ENCODE peak calls at places on chromosomes 12 and 14, in four cellular contexts. J, C, R and M are unnamed samples.

GRCh38 chr12:68572650-68573049 is 38.0 kb upstream of the RAP1B start:
- DNase-seq in J (no peak), R (no peak), C (no peak), M (no peak)

GRCh38 chr14:54658836-54659235 is 91.9 kb downstream of the SAMD4A start:
- DNase-seq in C (no peak), J (no peak), R (no peak), M (no peak)

GRCh38 chr12:69894800-69895199 is 69.8 kb downstream of the MYRFL start:
- DNase-seq in J (no peak), C (no peak), R (no peak), M (peak; percentile 75)

GRCh38 chr12:19095869-19096480 is 33.6 kb upstream of the PLEKHA5 start:
- DNase-seq in R (no peak), J (peak; percentile 61), C (no peak), M (no peak)

GRCh38 chr14:31884776-31885379 is 192.2 kb upstream of the ARHGAP5 start:
- DNase-seq in C (no peak), J (peak; percentile 41), R (no peak), M (peak; percentile 66)

GRCh38 chr12:71475280-71475679 is 35.7 kb downstream of the LGR5 start:
- DNase-seq in J (no peak), R (no peak), C (no peak), M (no peak)

GRCh38 chr14:102799684-102800562 is 22.7 kb downstream of the TRAF3 start:
- DNase-seq in C (no peak), R (no peak), J (peak; percentile 43), M (no peak)

GRCh38 chr14:68137704-68138619 is 318.4 kb downstream of the RAD51B start:
- DNase-seq in C (peak; percentile 34), J (peak; percentile 83), R (peak; percentile 77), M (peak; percentile 93)

GRCh38 chr12:109744026-109744425 is 30.4 kb downstream of the FAM222A start:
- DNase-seq in C (no peak), R (no peak), J (no peak), M (peak; percentile 36)

GRCh38 chr12:95151821-95152220 is 65.4 kb downstream of the FGD6 start:
- DNase-seq in C (no peak), J (no peak), R (no peak), M (no peak)

GRCh38 chr12:56719056-56719455 is 6.0 kb downstream of the NACA start:
- DNase-seq in C (no peak), R (no peak), J (no peak), M (peak; percentile 38)

GRCh38 chr14:103527408-103528157 is 1.4 kb upstream of the TRMT61A start:
- DNase-seq in R (no peak), J (no peak), C (no peak), M (no peak)

GRCh38 chr12:24919346-24920001 is 29.4 kb downstream of the BCAT1 start:
- DNase-seq in R (no peak), C (no peak), J (no peak), M (no peak)

GRCh38 chr12:2341871-2342270 is 289.1 kb downstream of the CACNA1C start:
- DNase-seq in J (peak; percentile 91), R (no peak), C (no peak), M (no peak)

GRCh38 chr14:22220427-22220826 is 368.6 kb downstream of the DAD1 start:
- DNase-seq in J (peak; percentile 21), R (no peak), C (no peak), M (no peak)

GRCh38 chr12:124921200-124922008 is 7.0 kb upstream of the UBC start:
- DNase-seq in J (peak; percentile 79), R (peak; percentile 65), C (peak; percentile 77), M (peak; percentile 91)

GRCh38 chr12:79673334-79673733 is 17.4 kb downstream of the PAWR start:
- DNase-seq in C (no peak), J (no peak), R (no peak), M (no peak)

GRCh38 chr14:88552859-88553258 is 1.9 kb downstream of the PTPN21 start:
- DNase-seq in R (peak; percentile 51), J (no peak), C (no peak), M (no peak)

GRCh38 chr12:34344851-34345522 is 322.7 kb downstream of the ALG10 start:
- DNase-seq in C (no peak), J (no peak), R (no peak), M (no peak)

GRCh38 chr14:64702493-64703392 is 1.5 kb upstream of the PLEKHG3 start:
- DNase-seq in C (peak; percentile 89), R (no peak), J (no peak), M (peak; percentile 96)

GRCh38 chr14:74326369-74327152 is 21.7 kb upstream of the VRTN start:
- DNase-seq in C (no peak), R (peak; percentile 26), J (no peak), M (peak; percentile 98)

GRCh38 chr12:98821849-98822248 is 176.8 kb downstream of the APAF1 start:
- DNase-seq in J (no peak), R (no peak), C (no peak), M (no peak)

GRCh38 chr12:96698521-96698920 is 208.5 kb upstream of the NEDD1 start:
- DNase-seq in J (no peak), C (no peak), R (peak; percentile 6), M (no peak)

GRCh38 chr12:61993734-61994345 is 266.4 kb upstream of the USP15 start:
- DNase-seq in J (peak; percentile 25), C (no peak), R (peak; percentile 14), M (no peak)

GRCh38 chr12:120980800-120981368 is 2.5 kb downstream of the HNF1A start:
- DNase-seq in R (no peak), C (peak; percentile 71), J (no peak), M (no peak)

GRCh38 chr14:39426605-39427004 is 5.6 kb downstream of the FBXO33 start:
- DNase-seq in C (no peak), R (peak; percentile 56), J (peak; percentile 58), M (no peak)

GRCh38 chr12:116066381-116067230 is 210.9 kb downstream of the MED13L start:
- DNase-seq in R (peak; percentile 34), J (peak; percentile 56), C (peak; percentile 26), M (peak; percentile 80)

GRCh38 chr12:91926810-91927209 is 218.8 kb downstream of the BTG1 start:
- DNase-seq in R (peak; percentile 23), J (peak; percentile 76), C (no peak), M (no peak)

GRCh38 chr14:71400821-71401447 is 493.7 kb downstream of the PCNX1 start:
- DNase-seq in C (no peak), R (no peak), J (peak; percentile 52), M (no peak)

GRCh38 chr14:78448483-78449094 is 278.4 kb downstream of the NRXN3 start:
- DNase-seq in R (peak; percentile 15), J (peak; percentile 1), C (peak; percentile 57), M (peak; percentile 91)

GRCh38 chr12:53060721-53061276 is 10.9 kb downstream of the TNS2 start:
- DNase-seq in R (no peak), J (no peak), C (no peak), M (no peak)

GRCh38 chr12:62832528-62832927 is 102.4 kb downstream of the PPM1H start:
- DNase-seq in J (no peak), C (no peak), R (no peak), M (no peak)

GRCh38 chr12:2792670-2793500 is 1.9 kb upstream of the FKBP4 start:
- DNase-seq in J (no peak), R (no peak), C (no peak), M (no peak)

GRCh38 chr12:41521872-41522379 is 333.8 kb downstream of the PDZRN4 start:
- DNase-seq in C (no peak), J (peak; percentile 89), R (no peak), M (no peak)

GRCh38 chr14:33404964-33405574 is 466.4 kb downstream of the NPAS3 start:
- DNase-seq in J (no peak), R (no peak), C (no peak), M (peak; percentile 54)
- H3K9me3 ChIP-seq in J (no peaks in the 10 kb centered on the region), R (peaks cover 74% of the 10 kb centered on the region), C (no peaks in the 10 kb centered on the region), M (peaks cover 40% of the 10 kb centered on the region)

GRCh38 chr12:66062280-66062605 is 68.3 kb downstream of the LLPH start:
- DNase-seq in C (no peak), R (no peak), J (no peak), M (no peak)
- H3K9ac ChIP-seq in C (no peak overlapping the region), R (no peak overlapping the region), J (no peak overlapping the region), M (no peak overlapping the region)

GRCh38 chr12:111841750-111842555 is at the start of gene MAPKAPK5:
- DNase-seq in J (peak; percentile 96), R (peak; percentile 88), C (peak; percentile 95), M (peak; percentile 99)
- TF ChIP-seq CTCF in J (no peak), R (peak; percentile 22), C (no peak), M (no peak)

DNA sequence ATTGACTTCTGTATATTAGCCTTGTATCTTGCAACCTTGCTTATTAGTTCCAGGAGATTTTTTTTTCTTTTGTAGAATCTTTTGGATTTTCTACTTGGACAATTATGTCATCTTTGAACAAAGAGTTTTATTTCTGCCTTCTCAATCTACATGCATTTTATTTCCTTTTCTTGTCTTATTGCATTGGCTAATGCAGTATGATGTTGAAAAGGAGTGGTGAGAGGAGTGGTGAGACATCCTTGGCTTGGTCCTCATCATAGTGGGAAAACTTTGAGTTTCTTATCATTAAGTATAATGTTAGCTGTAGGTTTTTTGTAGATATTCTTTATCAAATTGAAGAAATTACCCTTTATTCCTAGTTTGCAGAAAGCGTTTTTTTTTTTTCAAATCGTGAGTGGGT is 80.6 kb downstream of the RFX4 start:
- DNase-seq in J (no peak), R (no peak), C (no peak), M (no peak)
- H3K9me3 ChIP-seq in J (no peaks in the 10 kb centered on the region), R (peaks cover 46% of the 10 kb centered on the region), C (no peaks in the 10 kb centered on the region), M (peaks cover 52% of the 10 kb centered on the region)